ENCODE peak calls at places on chromosomes 11 and 22, in eight cellular contexts. N is stimulated activated CD8-positive, alpha-beta memory T cell treated with anti-CD3 and anti-CD28 coated beads, Interleukin-2, amount 100 ng/mL, for 1 hour; O is colonic mucosa; B is GM12892; H is mammary epithelial cell; P is psoas muscle; Q is HS-5; G is EH. Z is an unnamed sample.

GRCh38 chr11:44575288-44575672 is 9.8 kb downstream of the CD82 start:
- DNase-seq in P (no peak), B (no peak), N (no peak), G (peak), Q (peak), H (peak), O (no peak), Z (no peak)

GRCh38 chr11:25225078-25225477 is 728.2 kb downstream of the LUZP2 start:
- DNase-seq in G (no peak), B (no peak), O (no peak), H (no peak), N (no peak), P (no peak), Q (no peak), Z (no peak)

GRCh38 chr11:22875869-22876473 is 15.7 kb upstream of the CCDC179 start:
- DNase-seq in P (peak), N (no peak), G (peak), B (peak), H (peak), O (peak), Q (peak), Z (no peak)

GRCh38 chr11:96263361-96263763 is 79.6 kb downstream of the MAML2 start:
- DNase-seq in H (peak), O (no peak), G (peak), P (no peak), B (no peak), N (no peak), Q (peak), Z (no peak)

GRCh38 chr11:1829039-1829820 is 5.6 kb upstream of the SYT8 start:
- DNase-seq in O (no peak), H (peak), G (peak), B (peak), Q (peak), P (peak), N (no peak), Z (no peak)

GRCh38 chr11:6124245-6124644 is 16.8 kb downstream of the OR56B4 start:
- DNase-seq in Q (no peak), O (no peak), H (no peak), P (no peak), G (no peak), N (no peak), B (no peak), Z (no peak)

GRCh38 chr22:16960884-16961249 is 47.2 kb downstream of the GAB4 start:
- DNase-seq in O (no peak), H (no peak), G (no peak), P (no peak), B (no peak), Q (no peak), N (no peak), Z (no peak)

GRCh38 chr11:6248248-6248647 is 9.4 kb downstream of the CNGA4 start:
- DNase-seq in O (no peak), P (no peak), N (no peak), B (no peak), Q (no peak), H (no peak), G (peak), Z (no peak)

GRCh38 chr11:49208006-49208721 is at the start of gene FOLH1:
- DNase-seq in O (peak), G (no peak), H (no peak), N (no peak), P (peak), Q (no peak), B (no peak), Z (no peak)

GRCh38 chr11:78432058-78432515 is 14.5 kb upstream of the GAB2 start:
- DNase-seq in O (no peak), G (peak), P (no peak), N (no peak), Q (no peak), B (no peak), H (no peak), Z (no peak)

GRCh38 chr11:104908186-104908531 is 9.9 kb upstream of the CASP12 start:
- DNase-seq in N (no peak), B (no peak), G (no peak), O (no peak), H (no peak), Q (no peak), P (no peak), Z (no peak)

GRCh38 chr22:37021710-37022482 is 2.4 kb downstream of the MPST start:
- DNase-seq in G (peak), Q (no peak), B (peak), H (no peak), N (no peak), P (peak), O (no peak), Z (no peak)

GRCh38 chr11:24391165-24391564 is 105.7 kb upstream of the LUZP2 start:
- DNase-seq in P (no peak), Q (peak), G (no peak), B (no peak), O (no peak), N (no peak), H (peak), Z (no peak)

GRCh38 chr11:103395612-103396011 is 286.4 kb downstream of the DYNC2H1 start:
- DNase-seq in B (no peak), H (peak), O (no peak), G (peak), Q (peak), N (no peak), P (no peak), Z (no peak)

GRCh38 chr11:113193894-113194293 is 120.5 kb upstream of the TTC12 start:
- DNase-seq in N (no peak), P (no peak), G (peak), O (peak), H (no peak), Q (no peak), B (no peak), Z (no peak)

Z was measured in GOT3.